ENCODE peak calls at places on chromosomes 1 and 21, in seven cellular contexts. C is activated T-cell treated with anti-CD3 and anti-CD28 coated beads, Interleukin-2, amount 50 U/mL, for 72 hours; L is occipital lobe; M is thoracic aorta; R is NAMALWA; P is activated gamma-delta T cell treated with anti-CD3 and anti-CD28 coated beads, Interleukin-2, amount 50 U/mL, for 16 hours; J is nucleus accumbens. B is an unnamed sample.

GRCh38 chr1:80445021-80445420 is 1355.7 kb upstream of the ADGRL2 start:
- DNase-seq in L (no peak), P (no peak), M (no peak), J (no peak), C (no peak), R (no peak), B (no peak)

GRCh38 chr1:16145030-16145987 is 10.6 kb downstream of the EPHA2 start:
- DNase-seq in J (no peak), L (no peak), R (no peak), M (peak), P (no peak), C (no peak), B (no peak)

GRCh38 chr1:24720152-24720551 is 25.1 kb upstream of the CLIC4 start:
- DNase-seq in J (no peak), P (no peak), L (no peak), M (peak), R (no peak), C (no peak), B (no peak)

GRCh38 chr1:153227810-153228209 is 10.4 kb downstream of the PRR9 start:
- DNase-seq in C (no peak), L (no peak), J (no peak), R (no peak), P (no peak), M (no peak), B (no peak)

GRCh38 chr1:212520746-212521145 is 87.8 kb upstream of the ATF3 start:
- DNase-seq in C (no peak), L (no peak), J (no peak), M (no peak), P (no peak), R (no peak), B (no peak)

GRCh38 chr1:210407207-210407886 is 78.6 kb downstream of the HHAT start:
- DNase-seq in J (peak), C (peak), M (no peak), P (peak), R (peak), L (peak), B (peak)

GRCh38 chr21:36125513-36126121 is 9.3 kb upstream of the CBR3 start:
- DNase-seq in L (no peak), M (no peak), R (peak), P (peak), J (no peak), C (peak), B (peak)

GRCh38 chr21:25422610-25423608 is 184.4 kb downstream of the MRPL39 start:
- DNase-seq in J (no peak), C (no peak), M (no peak), R (no peak), P (no peak), L (no peak), B (no peak)

GRCh38 chr1:79899914-79900313 is 893.4 kb upstream of the ADGRL4 start:
- DNase-seq in C (no peak), R (no peak), L (no peak), P (no peak), M (no peak), J (no peak), B (no peak)

GRCh38 chr1:36743286-36744005 is 260.7 kb upstream of the CSF3R start:
- DNase-seq in P (no peak), R (peak), L (no peak), C (no peak), J (no peak), M (no peak), B (no peak)

GRCh38 chr1:111720274-111720976 is 18.8 kb downstream of the INKA2 start:
- DNase-seq in J (no peak), P (no peak), L (no peak), C (no peak), M (no peak), R (no peak), B (no peak)

GRCh38 chr1:222329493-222330045 is 218.3 kb downstream of the HHIPL2 start:
- DNase-seq in R (no peak), M (no peak), L (no peak), P (no peak), J (no peak), C (no peak), B (no peak)

GRCh38 chr1:26287033-26287711 is 7.3 kb downstream of the SH3BGRL3 start:
- DNase-seq in M (no peak), C (peak), L (no peak), P (peak), J (no peak), R (peak), B (no peak)

GRCh38 chr1:49864597-49864996 is 159.2 kb downstream of the AGBL4 start:
- DNase-seq in J (no peak), L (no peak), P (no peak), C (no peak), R (no peak), M (no peak), B (no peak)

GRCh38 chr1:115547661-115548060 is 94.1 kb upstream of the VANGL1 start:
- DNase-seq in C (no peak), M (no peak), L (no peak), J (no peak), P (no peak), R (no peak), B (no peak)

GRCh38 chr1:50393522-50394120 is 29.6 kb downstream of the DMRTA2 start:
- DNase-seq in M (no peak), R (no peak), J (no peak), C (no peak), P (no peak), L (no peak), B (no peak)

GRCh38 chr1:75984781-75985180 is 52.6 kb upstream of the ASB17 start:
- DNase-seq in P (no peak), M (no peak), L (no peak), C (no peak), J (no peak), R (no peak), B (no peak)

GRCh38 chr1:207904377-207904902 is 6.5 kb downstream of the CD34 start:
- DNase-seq in C (no peak), P (no peak), R (no peak), J (no peak), L (no peak), M (no peak), B (no peak)

GRCh38 chr1:33974147-33974546 is 110.3 kb downstream of the HMGB4 start:
- DNase-seq in J (no peak), C (no peak), P (no peak), L (peak), M (no peak), R (no peak), B (no peak)

GRCh38 chr1:10721381-10722321 is 74.8 kb downstream of the CASZ1 start:
- DNase-seq in R (no peak), L (no peak), C (no peak), M (no peak), J (no peak), P (no peak), B (peak)

GRCh38 chr1:51574796-51575195 is 42.1 kb upstream of the OSBPL9 start:
- DNase-seq in R (no peak), C (no peak), L (no peak), M (no peak), P (no peak), J (no peak), B (no peak)

GRCh38 chr1:88655685-88656299 is 28.3 kb upstream of the PKN2 start:
- DNase-seq in M (no peak), J (no peak), L (no peak), R (peak), C (no peak), P (no peak), B (peak)